ENCODE peak calls at places on chromosome 13, in six cellular contexts. One of them, this sample, is unnamed.
A peak's percentile ranks its signal among the peaks of the same experiment; 100 is the strongest.

GRCh38 chr13:40665754-40666057 is 735 bp downstream of the FOXO1 start:
- DNase-seq in pancreas: no peak
- DNase-seq in amniotic epithelial cell: no peak
- DNase-seq in NCI-H1417: peak; percentile 32
- DNase-seq in MM.1S: peak; percentile 23
- DNase-seq in lower lobe of right lung: no peak
- DNase-seq in this sample: no peak

GRCh38 chr13:49635599-49636433 is 7.5 kb downstream of the ARL11 start:
- DNase-seq in pancreas: no peak
- DNase-seq in amniotic epithelial cell: peak; percentile 41
- DNase-seq in NCI-H1417: peak; percentile 48
- DNase-seq in MM.1S: no peak
- DNase-seq in lower lobe of right lung: no peak
- DNase-seq in this sample: peak; percentile 35

GRCh38 chr13:85284349-85284748 is 514.9 kb downstream of the SLITRK6 start:
- DNase-seq in pancreas: no peak
- DNase-seq in amniotic epithelial cell: no peak
- DNase-seq in NCI-H1417: no peak
- DNase-seq in MM.1S: no peak
- DNase-seq in lower lobe of right lung: no peak
- DNase-seq in this sample: no peak

GRCh38 chr13:58884810-58885209 is 1253.3 kb downstream of the PCDH17 start:
- DNase-seq in pancreas: no peak
- DNase-seq in amniotic epithelial cell: no peak
- DNase-seq in NCI-H1417: no peak
- DNase-seq in MM.1S: no peak
- DNase-seq in lower lobe of right lung: no peak
- DNase-seq in this sample: no peak

GRCh38 chr13:85095887-85096286 is 703.3 kb downstream of the SLITRK6 start:
- DNase-seq in pancreas: no peak
- DNase-seq in amniotic epithelial cell: no peak
- DNase-seq in NCI-H1417: no peak
- DNase-seq in MM.1S: no peak
- DNase-seq in lower lobe of right lung: no peak
- DNase-seq in this sample: no peak

GRCh38 chr13:50529154-50529882 is 314.2 kb downstream of the DLEU7 start:
- DNase-seq in pancreas: peak; percentile 91
- DNase-seq in amniotic epithelial cell: peak; percentile 90
- DNase-seq in NCI-H1417: peak; percentile 77
- DNase-seq in MM.1S: no peak
- DNase-seq in lower lobe of right lung: peak; percentile 88
- DNase-seq in this sample: peak; percentile 25

GRCh38 chr13:44792096-44792495 is 197.2 kb downstream of the NUFIP1 start:
- DNase-seq in pancreas: no peak
- DNase-seq in amniotic epithelial cell: no peak
- DNase-seq in NCI-H1417: no peak
- DNase-seq in MM.1S: no peak
- DNase-seq in lower lobe of right lung: no peak
- DNase-seq in this sample: no peak

GRCh38 chr13:103948477-103948876 is 882.3 kb upstream of the SLC10A2 start:
- DNase-seq in pancreas: no peak
- DNase-seq in amniotic epithelial cell: peak; percentile 27
- DNase-seq in NCI-H1417: no peak
- DNase-seq in MM.1S: no peak
- DNase-seq in lower lobe of right lung: no peak
- DNase-seq in this sample: no peak

GRCh38 chr13:88932950-88933349 is 1261.8 kb downstream of the SLITRK5 start:
- DNase-seq in pancreas: no peak
- DNase-seq in amniotic epithelial cell: no peak
- DNase-seq in NCI-H1417: no peak
- DNase-seq in MM.1S: peak; percentile 23
- DNase-seq in lower lobe of right lung: no peak
- DNase-seq in this sample: peak; percentile 4

GRCh38 chr13:41549491-41549890 is 92.1 kb downstream of the RGCC start:
- DNase-seq in pancreas: no peak
- DNase-seq in amniotic epithelial cell: no peak
- DNase-seq in NCI-H1417: no peak
- DNase-seq in MM.1S: no peak
- DNase-seq in lower lobe of right lung: no peak
- DNase-seq in this sample: no peak

GRCh38 chr13:74662895-74663294 is 528.7 kb upstream of the KLF12 start:
- DNase-seq in pancreas: no peak
- DNase-seq in amniotic epithelial cell: peak; percentile 83
- DNase-seq in NCI-H1417: no peak
- DNase-seq in MM.1S: no peak
- DNase-seq in lower lobe of right lung: no peak
- DNase-seq in this sample: no peak

GRCh38 chr13:43730642-43731041 is 56.1 kb downstream of the ENOX1 start:
- DNase-seq in pancreas: no peak
- DNase-seq in amniotic epithelial cell: peak; percentile 45
- DNase-seq in NCI-H1417: no peak
- DNase-seq in MM.1S: no peak
- DNase-seq in lower lobe of right lung: no peak
- DNase-seq in this sample: peak; percentile 91

GRCh38 chr13:31027136-31027535 is 94.7 kb downstream of the TEX26 start:
- DNase-seq in pancreas: no peak
- DNase-seq in amniotic epithelial cell: no peak
- DNase-seq in NCI-H1417: no peak
- DNase-seq in MM.1S: no peak
- DNase-seq in lower lobe of right lung: no peak
- DNase-seq in this sample: no peak

GRCh38 chr13:50326746-50327145 is 311.5 kb downstream of the KCNRG start:
- DNase-seq in pancreas: no peak
- DNase-seq in amniotic epithelial cell: peak; percentile 41
- DNase-seq in NCI-H1417: no peak
- DNase-seq in MM.1S: no peak
- DNase-seq in lower lobe of right lung: no peak
- DNase-seq in this sample: peak; percentile 19

This sample was measured in HT1080.